ENCODE peak calls at places on chromosome 15, in ten cellular contexts. K is C1 segment of cervical spinal cord; R is HT-29; F is activated naive CD4-positive, alpha-beta T cell treated with anti-CD3 and anti-CD28 coated beads, Interleukin-2, amount 50 U/mL, for 72 hours; X is neuronal stem cell; A is NCI-H446; E is activated CD4-positive, alpha-beta memory T cell treated with anti-CD3 and anti-CD28 coated beads for 36 hours; I is Daoy; N is COR-L47; J is ELF-1. Z is an unnamed sample.

GRCh38 chr15:63436872-63437375 is 55.3 kb upstream of the CA12 start:
- DNase-seq in K (no peak), I (peak; percentile 81), F (peak; percentile 69), R (peak; percentile 87), A (peak; percentile 83), N (peak; percentile 89), E (peak; percentile 84), J (peak; percentile 54), X (peak; percentile 49), Z (peak; percentile 30)

GRCh38 chr15:70050447-70050846 is 47.3 kb downstream of the TLE3 start:
- DNase-seq in N (no peak), J (no peak), I (no peak), F (no peak), E (no peak), X (no peak), A (no peak), R (no peak), K (no peak), Z (no peak)

GRCh38 chr15:100711479-100712130 is 109.2 kb downstream of the ASB7 start:
- DNase-seq in J (no peak), F (no peak), K (no peak), A (no peak), X (no peak), N (no peak), R (no peak), I (peak; percentile 48), E (no peak), Z (no peak)

GRCh38 chr15:66646799-66647198 is 55.2 kb upstream of the SMAD6 start:
- DNase-seq in X (no peak), F (no peak), K (no peak), A (no peak), N (no peak), R (no peak), I (no peak), E (no peak), J (no peak), Z (no peak)

GRCh38 chr15:92611995-92612745 is 43.4 kb downstream of the FAM174B start:
- DNase-seq in E (peak; percentile 18), J (no peak), F (no peak), K (no peak), X (no peak), A (no peak), I (no peak), N (no peak), R (no peak), Z (no peak)

GRCh38 chr15:46685681-46686080 is 1031.6 kb upstream of the SEMA6D start:
- DNase-seq in K (no peak), J (no peak), A (no peak), E (no peak), N (no peak), R (no peak), I (no peak), X (no peak), F (no peak), Z (no peak)

GRCh38 chr15:97900006-97900405 is 60.5 kb upstream of the ARRDC4 start:
- DNase-seq in I (peak; percentile 21), N (no peak), F (no peak), K (no peak), R (no peak), A (no peak), X (no peak), E (no peak), J (no peak), Z (no peak)

GRCh38 chr15:71739355-71739754 is 71.0 kb upstream of the NR2E3 start:
- DNase-seq in R (no peak), K (no peak), F (no peak), I (no peak), J (no peak), E (no peak), X (no peak), A (no peak), N (no peak), Z (no peak)

GRCh38 chr15:49239105-49239504 is 69.1 kb downstream of the GALK2 start:
- DNase-seq in E (no peak), F (no peak), A (no peak), J (no peak), I (no peak), R (no peak), N (no peak), K (no peak), X (no peak), Z (no peak)

GRCh38 chr15:52031542-52031941 is 12.5 kb downstream of the MAPK6 start:
- DNase-seq in J (no peak), R (no peak), N (no peak), I (no peak), F (no peak), K (no peak), X (no peak), E (no peak), A (no peak), Z (no peak)

GRCh38 chr15:59438891-59439290 is 905 bp downstream of the FAM81A start:
- DNase-seq in A (no peak), R (peak; percentile 81), J (no peak), N (no peak), I (no peak), K (no peak), F (no peak), E (no peak), X (no peak), Z (no peak)

GRCh38 chr15:60062826-60063225 is 58.7 kb downstream of the FOXB1 start:
- DNase-seq in E (no peak), N (no peak), X (no peak), K (no peak), R (no peak), I (no peak), A (no peak), F (no peak), J (no peak), Z (no peak)

GRCh38 chr15:36332896-36333295 is 246.5 kb upstream of the CDIN1 start:
- DNase-seq in N (no peak), F (no peak), R (no peak), J (no peak), A (no peak), I (no peak), E (no peak), X (no peak), K (no peak), Z (no peak)

GRCh38 chr15:80984856-80985255 is 4.8 kb downstream of the MESD start:
- DNase-seq in J (peak; percentile 34), N (no peak), X (no peak), A (no peak), R (no peak), E (no peak), I (no peak), K (no peak), F (no peak), Z (no peak)

Z was measured in HuH-7.5.